ENCODE peak calls at places on chromosomes 12 and 14, in five cellular contexts. H, S, D, K and I are unnamed samples.

GRCh38 chr12:122979001-122979907 is 1.2 kb upstream of the ARL6IP4 start:
- DNase-seq in S (peak), H (no peak), D (no peak), K (no peak), I (no peak)

GRCh38 chr12:53267309-53268008 is 640 bp upstream of the ESPL1 start:
- DNase-seq in H (no peak), K (no peak), D (no peak), S (no peak), I (no peak)

GRCh38 chr12:31322651-31323248 is 3.2 kb downstream of the SINHCAF start:
- DNase-seq in S (no peak), H (no peak), D (peak), K (no peak), I (no peak)

GRCh38 chr12:79690606-79691298 is at the start of gene PAWR:
- DNase-seq in S (peak), H (peak), D (peak), K (no peak), I (peak)

GRCh38 chr14:24243336-24243836 is 963 bp upstream of the TINF2 start:
- DNase-seq in S (no peak), D (no peak), K (no peak), H (no peak), I (no peak)

GRCh38 chr14:60085085-60085484 is 6.6 kb upstream of the PCNX4 start:
- DNase-seq in S (no peak), D (no peak), K (no peak), H (no peak), I (no peak)

GRCh38 chr14:80926706-80927384 is 14.7 kb downstream of the CEP128 start:
- DNase-seq in K (no peak), D (no peak), H (no peak), S (no peak), I (no peak)

GRCh38 chr12:108633081-108633533 is 587 bp downstream of the SELPLG start:
- DNase-seq in S (no peak), K (no peak), D (no peak), H (no peak), I (no peak)

GRCh38 chr12:6927999-6928702 is 392 bp downstream of the ATN1 start:
- DNase-seq in H (no peak), D (no peak), K (no peak), S (peak), I (no peak)

GRCh38 chr12:68835333-68835908 is 27.4 kb downstream of the MDM2 start:
- DNase-seq in H (no peak), S (no peak), D (no peak), K (no peak), I (no peak)

GRCh38 chr12:106645074-106645421 is 62.2 kb downstream of the RFX4 start:
- DNase-seq in H (no peak), S (no peak), K (no peak), D (no peak), I (no peak)

GRCh38 chr14:92105073-92105844 is 1.1 kb downstream of the ATXN3 start:
- DNase-seq in D (no peak), K (no peak), S (no peak), H (no peak), I (no peak)

GRCh38 chr12:91053951-91054715 is 3.7 kb downstream of the KERA start:
- DNase-seq in D (peak), S (no peak), H (no peak), K (no peak), I (no peak)

GRCh38 chr12:64780220-64780530 is 21.0 kb upstream of the GNS start:
- DNase-seq in D (no peak), S (no peak), K (no peak), H (no peak), I (no peak)
- TF ChIP-seq MAX in D (no peak), S (no peak), K (no peak), H (peak), I (no peak)

GRCh38 chr12:32448581-32448980 is 49.2 kb downstream of the FGD4 start:
- DNase-seq in H (no peak), K (no peak), D (no peak), S (no peak), I (no peak)

GRCh38 chr12:32443491-32443890 is 44.1 kb downstream of the FGD4 start:
- DNase-seq in S (no peak), K (no peak), H (no peak), D (no peak), I (no peak)

GRCh38 chr12:32445356-32445755 is 46.0 kb downstream of the FGD4 start:
- DNase-seq in K (no peak), D (no peak), S (no peak), H (no peak), I (no peak)

GRCh38 chr12:32444895-32445294 is 45.5 kb downstream of the FGD4 start:
- DNase-seq in H (no peak), S (no peak), K (no peak), D (peak), I (peak)

DNA sequence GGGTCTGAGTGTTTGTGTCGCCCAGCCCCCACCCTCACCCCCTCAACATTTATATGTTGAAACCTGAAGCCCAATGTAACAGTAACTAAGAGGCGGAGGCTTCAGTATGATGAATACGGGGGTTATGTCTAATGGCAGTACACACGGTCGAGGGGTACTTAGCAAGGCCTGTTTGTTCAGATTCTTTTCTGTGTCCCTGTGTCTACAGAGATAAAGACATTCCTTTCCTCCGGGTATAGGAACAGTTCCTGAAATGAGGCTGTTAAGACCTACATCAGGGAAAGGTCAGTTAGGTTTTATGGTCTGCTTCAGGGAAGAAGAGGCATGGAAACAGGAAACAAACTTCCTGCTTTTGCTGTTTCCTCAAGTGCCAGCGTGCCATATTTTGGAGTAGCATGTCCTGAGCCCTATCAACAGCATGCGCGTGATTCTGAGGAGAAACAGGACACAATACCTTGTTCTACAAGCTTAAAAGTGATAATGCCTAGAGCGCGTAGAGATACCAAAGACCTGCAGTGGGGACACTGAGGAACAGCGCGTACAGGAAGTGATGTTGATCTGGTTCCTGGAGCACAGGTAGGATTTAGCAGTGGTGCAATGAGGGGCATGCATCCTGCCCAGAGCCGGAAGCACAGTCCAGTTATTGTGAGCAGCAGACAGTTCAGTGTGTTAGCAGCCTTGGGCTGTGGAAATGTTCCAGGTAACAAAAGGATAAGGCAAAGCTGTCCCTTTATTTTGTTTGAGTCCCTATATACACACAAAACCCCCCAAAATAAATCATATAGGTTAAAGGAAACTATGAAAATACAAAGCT is 47.2 kb downstream of the FGD4 start:
- DNase-seq in H (no peak), K (no peak), D (peak), S (no peak), I (no peak)
- H2AFZ ChIP-seq in H (no peak), K (no peak), D (peak), S (no peak), I (no peak)

DNA sequence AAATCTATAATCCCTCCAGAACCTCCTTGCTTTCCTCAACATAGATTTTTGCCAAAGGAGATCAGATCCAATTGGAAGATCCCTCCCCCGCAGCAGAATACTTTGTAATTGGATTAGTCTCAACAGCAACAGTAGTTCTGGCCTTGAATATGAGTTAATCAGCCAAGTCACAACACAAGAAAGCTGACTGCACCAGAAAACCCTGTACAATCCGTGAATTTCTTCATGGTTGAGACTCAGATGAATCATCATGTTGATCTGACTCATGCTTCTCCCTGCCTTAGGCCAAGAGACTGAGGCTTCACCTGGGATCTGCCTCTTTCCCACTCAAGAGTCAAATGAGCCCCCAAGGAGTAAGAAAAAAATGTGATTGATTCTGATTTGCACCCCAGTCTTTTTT is 3.0 kb upstream of the METTL17 start:
- DNase-seq in D (peak), K (no peak), S (no peak), H (no peak), I (peak)
- TF ChIP-seq MAX in D (no peak), K (no peak), S (no peak), H (no peak), I (no peak)

DNA sequence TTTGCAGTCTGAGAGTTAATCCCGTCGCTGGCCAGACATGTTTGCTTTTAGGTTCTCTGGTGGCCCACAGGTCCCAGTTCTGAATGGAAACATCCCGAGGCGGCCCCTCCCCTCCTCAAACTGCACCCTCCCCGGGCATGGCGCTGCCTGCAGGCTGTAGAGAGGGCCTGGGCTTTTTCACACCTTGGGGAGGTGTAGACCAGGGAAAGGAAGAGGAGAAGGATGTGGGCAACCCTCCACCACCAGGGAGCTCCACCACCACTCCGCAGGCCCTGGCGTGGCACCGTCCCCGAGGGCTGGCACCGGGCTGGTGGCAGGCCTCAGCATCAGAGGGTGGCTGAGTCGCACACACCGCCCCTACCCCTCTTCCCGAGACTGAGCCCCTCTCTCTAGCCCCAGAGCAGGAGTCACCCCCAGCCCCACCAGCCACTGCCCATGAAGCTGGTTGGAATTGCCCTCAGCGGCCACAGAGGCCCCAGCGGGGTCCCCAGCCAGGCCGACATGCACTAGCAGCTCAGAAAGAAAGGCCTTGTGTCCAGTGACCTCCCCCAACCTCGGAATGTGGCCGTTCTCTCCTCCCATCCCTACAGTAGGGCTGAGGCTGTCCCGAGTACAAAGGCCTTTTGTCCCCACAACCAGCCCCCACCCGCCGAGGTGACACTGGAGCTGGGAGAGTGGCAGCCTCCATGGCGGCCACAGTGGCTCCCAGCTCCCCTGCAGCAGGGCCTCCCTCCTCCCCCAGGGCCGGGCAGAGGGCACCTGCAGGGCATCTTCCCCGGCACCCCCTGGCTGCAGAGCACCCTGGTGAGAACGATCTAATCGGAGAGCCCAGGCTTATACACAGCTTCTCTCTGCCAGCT is 23.5 kb upstream of the INF2 start:
- DNase-seq in D (peak), H (no peak), K (no peak), S (no peak), I (peak)
- H2AFZ ChIP-seq in D (peak), H (no peak), K (peak), S (no peak), I (peak)

GRCh38 chr12:54749191-54749818 is 101.1 kb upstream of the DCD start:
- DNase-seq in H (no peak), D (peak), K (peak), S (peak), I (peak)
- TF ChIP-seq MAX in H (no peak), D (no peak), K (no peak), S (no peak), I (no peak)

GRCh38 chr14:73824116-73824515 is 27.5 kb upstream of the PTGR2 start:
- DNase-seq in H (no peak), S (no peak), K (no peak), D (no peak), I (no peak)
- H2AFZ ChIP-seq in H (no peak), S (no peak), K (no peak), D (no peak), I (no peak)

GRCh38 chr12:124992874-124993567 is 424 bp upstream of the BRI3BP start:
- DNase-seq in K (peak), S (peak), D (peak), H (peak), I (peak)
- TF ChIP-seq MAX in K (no peak), S (peak), D (no peak), H (peak), I (peak)

GRCh38 chr14:82889701-82890100 is 1356.0 kb upstream of the SEL1L start:
- DNase-seq in S (no peak), H (no peak), D (no peak), K (no peak), I (no peak)
- H2AFZ ChIP-seq in S (no peak), H (no peak), D (no peak), K (no peak), I (no peak)

DNA sequence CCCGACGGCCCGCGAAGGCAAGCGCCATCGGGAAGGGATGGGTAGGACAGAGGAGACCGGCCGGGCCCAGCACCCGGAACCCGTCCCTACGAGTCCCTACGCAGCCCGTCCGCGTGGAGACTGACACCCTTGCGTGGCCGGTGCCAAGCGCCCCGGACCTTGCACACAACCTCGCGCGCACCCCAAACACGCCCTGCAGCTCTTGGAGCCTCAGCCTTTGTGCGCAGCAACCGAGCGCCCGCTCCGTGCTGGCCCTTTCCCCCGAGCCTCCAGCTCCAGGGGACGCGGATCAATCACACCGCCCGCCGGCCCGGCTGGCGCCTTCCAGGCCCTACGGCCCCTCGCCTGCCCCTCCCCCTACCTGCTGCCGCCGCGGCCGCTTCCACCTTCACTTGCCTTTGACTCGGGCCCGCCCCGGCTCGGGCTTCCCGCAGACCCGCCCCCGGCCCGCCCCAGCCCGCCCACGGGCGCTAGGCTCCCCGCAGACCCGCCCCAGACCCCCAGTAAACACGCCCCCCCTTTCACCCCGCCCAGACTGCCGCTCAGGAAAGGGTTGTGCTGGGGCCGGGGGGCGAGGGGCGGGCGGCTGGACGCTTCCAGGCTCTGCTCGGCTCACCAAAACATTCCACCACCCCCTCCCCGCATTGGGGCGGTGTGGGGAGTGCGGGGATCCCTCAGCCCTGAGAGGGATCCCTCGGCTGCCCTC is at the start of gene NDRG2:
- DNase-seq in S (peak), K (no peak), D (no peak), H (no peak), I (no peak)
- TF ChIP-seq MAX in S (no peak), K (no peak), D (no peak), H (no peak), I (no peak)